ENCODE peak calls at places on chromosomes 4 and X, in four cellular contexts. X is HepG2, H is HCT116, A is K562. R is an unnamed sample.

GRCh38 chrX:47584714-47585113 is 2.5 kb downstream of the TIMP1 start:
- DNase-seq in A (no peak), H (no peak), X (no peak), R (no peak)

GRCh38 chrX:39301041-39301440 is 499.8 kb downstream of the MID1IP1 start:
- DNase-seq in H (no peak), A (no peak), X (no peak), R (no peak)

GRCh38 chr4:182242793-182243192 is 409 bp upstream of the TENM3 start:
- DNase-seq in X (no peak), A (no peak), H (no peak), R (no peak)

GRCh38 chr4:152684007-152684406 is 4.2 kb upstream of the TMEM154 start:
- DNase-seq in X (no peak), A (no peak), H (no peak), R (no peak)

GRCh38 chrX:106177106-106177981 is 9.2 kb downstream of the PWWP3B start:
- DNase-seq in A (no peak), X (no peak), H (no peak), R (no peak)

GRCh38 chr4:174358823-174359222 is 75.1 kb downstream of the CEP44 start:
- DNase-seq in H (peak; percentile 4), A (no peak), X (no peak), R (no peak)

GRCh38 chr4:38400946-38401345 is 263.1 kb upstream of the KLF3 start:
- DNase-seq in X (no peak), H (no peak), A (no peak), R (no peak)

GRCh38 chrX:79506001-79506400 is 138.9 kb upstream of the ITM2A start:
- DNase-seq in H (no peak), X (no peak), A (no peak), R (no peak)

GRCh38 chrX:74925210-74926088 is at the start of gene NEXMIF:
- DNase-seq in A (no peak), X (peak; percentile 6), H (no peak), R (no peak)

DNA sequence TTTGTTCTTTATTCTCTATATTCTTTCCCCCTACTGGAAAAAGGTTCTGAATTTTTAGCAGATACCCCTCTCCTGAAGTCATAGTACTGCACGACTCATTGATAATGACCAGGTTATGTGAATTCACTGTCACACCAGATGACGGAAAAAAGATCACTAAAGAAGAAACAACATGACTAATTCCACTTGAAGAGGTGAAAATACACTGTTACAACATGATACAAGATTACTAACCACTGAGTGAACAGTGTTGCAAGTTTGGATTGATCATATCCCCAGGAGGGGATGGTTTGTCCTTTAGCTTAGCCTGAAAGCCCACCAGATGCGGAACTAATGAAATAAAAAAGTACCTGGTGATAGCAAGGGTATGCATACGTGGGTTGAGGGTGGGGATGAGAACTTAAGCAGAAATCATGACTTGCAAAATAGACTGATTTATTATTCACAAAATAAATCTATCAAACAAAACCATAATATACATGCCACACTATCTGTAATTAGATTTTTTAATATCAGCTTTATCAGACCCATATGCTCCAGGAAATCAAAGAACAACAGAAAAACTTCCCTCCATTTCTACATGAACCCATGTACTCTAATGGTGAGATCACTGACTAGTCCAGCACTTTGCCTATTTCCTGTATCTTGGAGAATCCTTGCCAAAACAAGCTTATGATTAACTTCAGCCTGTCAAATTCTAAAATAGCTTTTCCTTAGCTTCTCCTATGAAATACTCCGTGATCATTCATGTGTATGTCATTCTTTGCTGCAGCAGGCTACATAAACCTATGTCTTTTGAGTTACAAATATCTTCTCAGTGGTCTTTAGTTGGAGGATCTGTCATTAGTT is 257.4 kb upstream of the AGA start:
- DNase-seq in X (no peak), H (no peak), A (no peak), R (no peak)
- TF ChIP-seq TCF7L2 in X (no peak), H (no peak), A (no peak), R (no peak)

GRCh38 chr4:166229799-166230198 is 356.8 kb downstream of the TLL1 start:
- DNase-seq in H (no peak), A (no peak), X (no peak), R (no peak)
- TF ChIP-seq REST in H (no peak), A (no peak), X (no peak), R (no peak)

GRCh38 chrX:108033890-108034289 is 11.0 kb upstream of the VSIG1 start:
- DNase-seq in X (no peak), A (no peak), H (no peak), R (no peak)

GRCh38 chrX:108032944-108033343 is 11.9 kb upstream of the VSIG1 start:
- DNase-seq in X (no peak), A (no peak), H (no peak), R (no peak)

GRCh38 chrX:108034725-108035124 is 10.1 kb upstream of the VSIG1 start:
- DNase-seq in X (no peak), A (no peak), H (no peak), R (no peak)

GRCh38 chrX:108036298-108036973 is 8.4 kb upstream of the VSIG1 start:
- DNase-seq in A (peak; percentile 56), H (no peak), X (peak; percentile 89), R (peak; percentile 89)
- TF ChIP-seq TCF7L2 in A (no peak), H (no peak), X (no peak), R (no peak)

GRCh38 chr4:112284662-112285411 is 867 bp downstream of the TIFA start:
- DNase-seq in H (no peak), A (peak; percentile 46), X (no peak), R (no peak)
- TF ChIP-seq REST in H (no peak), A (no peak), X (no peak), R (no peak)

R was measured in Panc1.